ENCODE peak calls at places on chromosomes 11 and 22, in nine cellular contexts. One of them, this sample, is unnamed.

GRCh38 chr11:87722756-87723599 is 452.3 kb downstream of the RAB38 start:
- DNase-seq in ovary: no peak
- DNase-seq in transverse colon: peak; percentile 40
- DNase-seq in testis: peak; percentile 71
- DNase-seq in sigmoid colon: no peak
- DNase-seq in tibial nerve: no peak
- DNase-seq in prostate gland: no peak
- DNase-seq in stomach: peak; percentile 43
- DNase-seq in uterus: no peak
- DNase-seq in this sample: no peak

GRCh38 chr22:39176067-39176621 is 23.7 kb upstream of the CBX7 start:
- DNase-seq in stomach: peak; percentile 48
- DNase-seq in ovary: peak; percentile 89
- DNase-seq in prostate gland: peak; percentile 68
- DNase-seq in testis: peak; percentile 73
- DNase-seq in transverse colon: peak; percentile 57
- DNase-seq in sigmoid colon: peak; percentile 88
- DNase-seq in uterus: peak; percentile 72
- DNase-seq in tibial nerve: peak; percentile 44
- DNase-seq in this sample: no peak

GRCh38 chr11:93743316-93743715 is 1.8 kb downstream of the C11orf54 start:
- DNase-seq in stomach: no peak
- DNase-seq in prostate gland: no peak
- DNase-seq in testis: no peak
- DNase-seq in uterus: no peak
- DNase-seq in sigmoid colon: no peak
- DNase-seq in ovary: peak; percentile 47
- DNase-seq in tibial nerve: no peak
- DNase-seq in transverse colon: peak; percentile 14
- DNase-seq in this sample: no peak

GRCh38 chr11:77113382-77114088 is 10.9 kb downstream of the OMP start:
- DNase-seq in testis: peak; percentile 67
- DNase-seq in prostate gland: no peak
- DNase-seq in sigmoid colon: no peak
- DNase-seq in ovary: peak; percentile 65
- DNase-seq in tibial nerve: no peak
- DNase-seq in uterus: no peak
- DNase-seq in transverse colon: no peak
- DNase-seq in stomach: peak; percentile 55
- DNase-seq in this sample: no peak

GRCh38 chr11:534197-534591 is 1.2 kb downstream of the HRAS start:
- DNase-seq in prostate gland: no peak
- DNase-seq in ovary: no peak
- DNase-seq in uterus: peak; percentile 23
- DNase-seq in transverse colon: no peak
- DNase-seq in tibial nerve: no peak
- DNase-seq in testis: no peak
- DNase-seq in stomach: no peak
- DNase-seq in sigmoid colon: no peak
- DNase-seq in this sample: no peak

GRCh38 chr11:119975561-119976152 is 162.3 kb downstream of the TRIM29 start:
- DNase-seq in ovary: no peak
- DNase-seq in transverse colon: no peak
- DNase-seq in stomach: no peak
- DNase-seq in testis: no peak
- DNase-seq in tibial nerve: no peak
- DNase-seq in uterus: no peak
- DNase-seq in sigmoid colon: no peak
- DNase-seq in prostate gland: no peak
- DNase-seq in this sample: no peak

GRCh38 chr11:111945198-111945597 is 8.1 kb downstream of the DIXDC1 start:
- DNase-seq in stomach: no peak
- DNase-seq in sigmoid colon: no peak
- DNase-seq in testis: no peak
- DNase-seq in prostate gland: no peak
- DNase-seq in ovary: no peak
- DNase-seq in uterus: no peak
- DNase-seq in transverse colon: no peak
- DNase-seq in tibial nerve: no peak
- DNase-seq in this sample: no peak

GRCh38 chr11:27052668-27053067 is 12.1 kb downstream of the BBOX1 start:
- DNase-seq in sigmoid colon: no peak
- DNase-seq in uterus: no peak
- DNase-seq in stomach: no peak
- DNase-seq in prostate gland: no peak
- DNase-seq in tibial nerve: no peak
- DNase-seq in transverse colon: no peak
- DNase-seq in testis: no peak
- DNase-seq in ovary: no peak
- DNase-seq in this sample: no peak

GRCh38 chr11:64774144-64774543 is 4.2 kb downstream of the SF1 start:
- DNase-seq in sigmoid colon: no peak
- DNase-seq in ovary: no peak
- DNase-seq in transverse colon: no peak
- DNase-seq in stomach: no peak
- DNase-seq in prostate gland: no peak
- DNase-seq in testis: peak; percentile 72
- DNase-seq in uterus: no peak
- DNase-seq in tibial nerve: no peak
- DNase-seq in this sample: no peak

GRCh38 chr11:44096360-44097188 is 1.1 kb downstream of the EXT2 start:
- DNase-seq in uterus: no peak
- DNase-seq in tibial nerve: no peak
- DNase-seq in prostate gland: no peak
- DNase-seq in sigmoid colon: no peak
- DNase-seq in ovary: no peak
- DNase-seq in transverse colon: no peak
- DNase-seq in testis: no peak
- DNase-seq in stomach: no peak
- DNase-seq in this sample: no peak

GRCh38 chr11:129260750-129261149 is 68.6 kb upstream of the ARHGAP32 start:
- DNase-seq in uterus: no peak
- DNase-seq in transverse colon: no peak
- DNase-seq in tibial nerve: no peak
- DNase-seq in ovary: no peak
- DNase-seq in prostate gland: no peak
- DNase-seq in testis: no peak
- DNase-seq in sigmoid colon: no peak
- DNase-seq in stomach: no peak
- DNase-seq in this sample: no peak

GRCh38 chr11:26958005-26958404 is 35.9 kb upstream of the FIBIN start:
- DNase-seq in stomach: no peak
- DNase-seq in transverse colon: no peak
- DNase-seq in tibial nerve: no peak
- DNase-seq in testis: no peak
- DNase-seq in ovary: no peak
- DNase-seq in prostate gland: no peak
- DNase-seq in sigmoid colon: no peak
- DNase-seq in uterus: no peak
- DNase-seq in this sample: no peak

DNA sequence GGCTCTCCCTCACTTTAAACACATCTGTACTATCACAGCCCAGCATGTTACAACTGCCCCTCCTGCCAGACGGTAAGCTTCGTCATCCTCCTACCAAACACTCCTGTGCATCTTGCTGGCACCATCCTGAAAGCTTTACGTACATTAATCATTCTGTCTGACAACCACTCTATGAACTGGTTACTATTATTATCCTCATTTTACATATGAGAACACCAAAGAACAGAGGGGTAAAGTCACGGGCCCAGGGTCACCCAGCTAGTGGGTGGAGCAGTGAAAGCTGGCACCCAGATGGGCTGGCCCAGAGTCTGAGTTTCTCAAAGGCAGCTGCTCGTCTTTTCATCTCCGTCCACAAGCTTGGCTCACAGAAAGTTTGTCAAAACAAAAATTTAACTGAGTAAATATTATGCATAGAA is 9.6 kb downstream of the PLA2G6 start:
- DNase-seq in transverse colon: no peak
- DNase-seq in testis: no peak
- DNase-seq in stomach: no peak
- DNase-seq in prostate gland: no peak
- DNase-seq in ovary: no peak
- DNase-seq in sigmoid colon: peak; percentile 58
- DNase-seq in tibial nerve: no peak
- DNase-seq in uterus: no peak
- DNase-seq in this sample: peak; percentile 53
- TF ChIP-seq POLR2A in transverse colon: no peak
- TF ChIP-seq POLR2A in testis: no peak
- TF ChIP-seq POLR2A in stomach: no peak
- TF ChIP-seq POLR2A in prostate gland: no peak
- TF ChIP-seq POLR2A in ovary: no peak
- TF ChIP-seq POLR2A in sigmoid colon: no peak
- TF ChIP-seq POLR2A in tibial nerve: no peak
- TF ChIP-seq POLR2A in uterus: no peak
- TF ChIP-seq POLR2A in this sample: peak; percentile 37

DNA sequence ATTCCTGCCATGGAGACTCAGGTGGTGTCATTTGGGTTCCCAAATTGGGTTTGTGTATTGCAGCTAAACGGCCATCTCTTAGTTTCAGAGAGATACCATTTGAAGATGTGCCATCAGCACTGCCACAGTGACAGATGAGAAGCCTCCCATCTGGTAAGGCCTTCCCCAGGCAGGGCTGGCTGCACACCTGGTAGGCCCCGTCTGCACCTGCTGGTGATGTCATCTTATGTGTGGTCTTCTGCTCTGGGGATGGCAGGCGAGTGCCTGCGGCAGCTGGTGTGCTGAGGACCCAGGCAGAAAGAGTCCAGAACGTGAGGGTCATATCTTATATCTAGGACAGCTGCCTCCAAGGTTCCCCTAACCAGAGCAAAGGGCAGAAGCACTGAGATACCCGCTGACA is 100.6 kb downstream of the CSNK2A3 start:
- DNase-seq in ovary: no peak
- DNase-seq in testis: no peak
- DNase-seq in uterus: no peak
- DNase-seq in sigmoid colon: no peak
- DNase-seq in transverse colon: no peak
- DNase-seq in prostate gland: no peak
- DNase-seq in stomach: no peak
- DNase-seq in tibial nerve: no peak
- DNase-seq in this sample: no peak
- H3K4me1 ChIP-seq in ovary: no peaks in the 10 kb centered on the region
- H3K4me1 ChIP-seq in testis: no peaks in the 10 kb centered on the region
- H3K4me1 ChIP-seq in uterus: no peaks in the 10 kb centered on the region
- H3K4me1 ChIP-seq in sigmoid colon: no peaks in the 10 kb centered on the region
- H3K4me1 ChIP-seq in transverse colon: no peaks in the 10 kb centered on the region
- H3K4me1 ChIP-seq in prostate gland: no peaks in the 10 kb centered on the region
- H3K4me1 ChIP-seq in stomach: no peaks in the 10 kb centered on the region
- H3K4me1 ChIP-seq in tibial nerve: no peaks in the 10 kb centered on the region
- H3K4me1 ChIP-seq in this sample: no peaks in the 10 kb centered on the region

DNA sequence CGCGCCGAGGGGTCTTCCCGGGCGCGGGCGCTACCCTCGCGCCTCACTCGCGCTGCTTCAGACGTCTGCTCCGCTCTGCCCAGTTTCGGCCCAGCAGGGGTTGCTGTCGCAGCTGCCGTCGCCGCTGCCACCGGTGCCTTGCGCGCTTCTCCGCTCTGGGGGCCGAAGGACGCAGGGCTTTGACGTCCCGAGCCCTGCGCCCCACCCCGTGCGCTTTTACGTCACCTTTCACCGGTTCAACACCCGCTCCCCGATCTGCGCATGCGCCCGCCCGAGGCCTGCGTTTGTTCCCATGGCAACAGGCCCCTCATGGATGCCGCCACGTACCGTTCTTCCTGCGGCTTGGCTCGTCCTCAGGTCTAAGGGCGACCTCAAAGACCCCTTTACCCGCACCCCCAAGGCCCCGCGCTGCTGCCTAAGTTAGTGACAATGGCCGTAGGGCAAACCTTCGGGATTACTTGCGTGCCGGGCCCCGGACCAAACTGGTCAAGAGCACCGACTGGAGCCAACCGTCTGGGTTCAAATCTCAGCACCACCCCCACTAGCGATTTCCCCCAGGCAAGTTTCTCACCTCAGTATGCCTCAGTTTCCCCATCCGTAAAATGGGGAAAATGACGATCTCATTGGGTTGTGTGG is 642 bp upstream of the CDK2AP2 start:
- DNase-seq in transverse colon: peak; percentile 99
- DNase-seq in testis: peak; percentile 99
- DNase-seq in ovary: peak; percentile 98
- DNase-seq in prostate gland: peak; percentile 94
- DNase-seq in sigmoid colon: peak; percentile 99
- DNase-seq in stomach: peak; percentile 99
- DNase-seq in uterus: peak; percentile 95
- DNase-seq in tibial nerve: peak; percentile 98
- DNase-seq in this sample: peak; percentile 96
- TF ChIP-seq POLR2A in transverse colon: peak; percentile 65
- TF ChIP-seq POLR2A in testis: no peak
- TF ChIP-seq POLR2A in ovary: peak; percentile 48
- TF ChIP-seq POLR2A in prostate gland: peak; percentile 9
- TF ChIP-seq POLR2A in sigmoid colon: no peak
- TF ChIP-seq POLR2A in stomach: peak; percentile 72
- TF ChIP-seq POLR2A in uterus: peak; percentile 43
- TF ChIP-seq POLR2A in tibial nerve: no peak
- TF ChIP-seq POLR2A in this sample: no peak

GRCh38 chr22:46752286-46752685 is 10.2 kb upstream of the TBC1D22A start:
- DNase-seq in testis: no peak
- DNase-seq in stomach: no peak
- DNase-seq in ovary: no peak
- DNase-seq in sigmoid colon: no peak
- DNase-seq in tibial nerve: no peak
- DNase-seq in transverse colon: no peak
- DNase-seq in prostate gland: no peak
- DNase-seq in uterus: no peak
- DNase-seq in this sample: no peak

GRCh38 chr22:46749682-46750529 is 11.9 kb upstream of the CERK start:
- DNase-seq in ovary: no peak
- DNase-seq in tibial nerve: no peak
- DNase-seq in transverse colon: no peak
- DNase-seq in prostate gland: no peak
- DNase-seq in uterus: no peak
- DNase-seq in stomach: no peak
- DNase-seq in sigmoid colon: peak; percentile 59
- DNase-seq in testis: no peak
- DNase-seq in this sample: no peak

GRCh38 chr22:46750861-46751260 is 11.6 kb upstream of the TBC1D22A start:
- DNase-seq in sigmoid colon: no peak
- DNase-seq in transverse colon: peak; percentile 80
- DNase-seq in prostate gland: no peak
- DNase-seq in testis: no peak
- DNase-seq in stomach: peak; percentile 62
- DNase-seq in uterus: no peak
- DNase-seq in ovary: no peak
- DNase-seq in tibial nerve: no peak
- DNase-seq in this sample: no peak

GRCh38 chr22:46748948-46749681 is 11.1 kb upstream of the CERK start:
- DNase-seq in testis: no peak
- DNase-seq in ovary: no peak
- DNase-seq in uterus: no peak
- DNase-seq in sigmoid colon: peak; percentile 88
- DNase-seq in prostate gland: no peak
- DNase-seq in stomach: no peak
- DNase-seq in transverse colon: no peak
- DNase-seq in tibial nerve: no peak
- DNase-seq in this sample: no peak

DNA sequence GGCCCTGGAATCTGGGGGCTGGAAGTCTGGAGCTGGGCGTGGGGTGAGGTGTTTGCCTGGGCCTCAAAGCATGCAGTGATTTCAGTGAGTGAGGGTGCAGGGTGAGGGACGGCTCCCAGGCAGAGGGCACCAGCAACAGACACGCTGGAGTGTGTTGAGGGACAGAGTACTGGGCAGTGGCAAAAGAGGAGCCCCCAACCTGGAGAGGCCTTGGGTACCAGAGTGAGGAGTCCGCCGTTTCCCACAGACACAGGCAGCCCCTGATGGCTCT is 12.0 kb upstream of the TBC1D22A start:
- DNase-seq in uterus: no peak
- DNase-seq in ovary: no peak
- DNase-seq in sigmoid colon: no peak
- DNase-seq in transverse colon: no peak
- DNase-seq in tibial nerve: no peak
- DNase-seq in stomach: no peak
- DNase-seq in prostate gland: no peak
- DNase-seq in testis: no peak
- DNase-seq in this sample: no peak
- H3K4me1 ChIP-seq in uterus: peaks cover 6% of the 10 kb centered on the region
- H3K4me1 ChIP-seq in ovary: peaks cover 7% of the 10 kb centered on the region
- H3K4me1 ChIP-seq in sigmoid colon: no peaks in the 10 kb centered on the region
- H3K4me1 ChIP-seq in transverse colon: peaks cover 51% of the 10 kb centered on the region
- H3K4me1 ChIP-seq in tibial nerve: no peaks in the 10 kb centered on the region
- H3K4me1 ChIP-seq in stomach: peaks cover 70% of the 10 kb centered on the region
- H3K4me1 ChIP-seq in prostate gland: no peaks in the 10 kb centered on the region
- H3K4me1 ChIP-seq in testis: peaks cover 3% of the 10 kb centered on the region
- H3K4me1 ChIP-seq in this sample: peaks cover 72% of the 10 kb centered on the region

This sample was measured in gastrocnemius medialis.